ENCODE peak calls at places on chromosomes 6 and 20, in nine cellular contexts. M is hepatocyte, J is OCI-LY7, A is GM23338, P is GM23248, Z is PC-3, N is neural progenitor cell, I is HCT116, F is SK-N-SH. U is an unnamed sample.

GRCh38 chr6:170135821-170136471 is 154.9 kb downstream of the DLL1 start:
- DNase-seq in M (no peak), J (no peak), A (no peak), P (no peak), Z (no peak), N (no peak), I (no peak), F (peak; percentile 39), U (no peak)

GRCh38 chr20:60966766-60967165 is 285.3 kb upstream of the CDH4 start:
- DNase-seq in M (no peak), J (no peak), A (no peak), P (no peak), Z (no peak), N (no peak), I (no peak), F (no peak), U (no peak)

GRCh38 chr20:12998046-12998445 is 10.7 kb upstream of the SPTLC3 start:
- DNase-seq in M (no peak), J (no peak), A (no peak), P (no peak), Z (no peak), N (no peak), I (no peak), F (no peak), U (no peak)

GRCh38 chr20:51739722-51740249 is 28.4 kb downstream of the ATP9A start:
- DNase-seq in M (no peak), J (no peak), A (no peak), P (no peak), Z (no peak), N (no peak), I (no peak), F (no peak), U (no peak)

GRCh38 chr6:107612762-107613415 is 123.0 kb downstream of the SOBP start:
- DNase-seq in M (no peak), J (no peak), A (no peak), P (no peak), Z (no peak), N (no peak), I (no peak), F (no peak), U (no peak)

GRCh38 chr6:5461365-5461764 is 200.1 kb downstream of the FARS2 start:
- DNase-seq in M (no peak), J (peak; percentile 18), A (no peak), P (no peak), Z (no peak), N (no peak), I (no peak), F (no peak), U (no peak)

GRCh38 chr20:63893999-63894357 is 948 bp upstream of the DNAJC5 start:
- DNase-seq in M (no peak), J (no peak), A (no peak), P (peak; percentile 53), Z (peak; percentile 14), N (peak; percentile 16), I (no peak), F (no peak), U (no peak)

GRCh38 chr6:11212625-11213024 is 19.8 kb downstream of the NEDD9 start:
- DNase-seq in M (no peak), J (no peak), A (no peak), P (peak; percentile 84), Z (peak; percentile 77), N (no peak), I (no peak), F (no peak), U (no peak)

GRCh38 chr6:36839819-36840379 is 655 bp upstream of the CPNE5 start:
- DNase-seq in M (peak; percentile 65), J (peak; percentile 11), A (peak; percentile 65), P (peak; percentile 67), Z (peak; percentile 22), N (peak; percentile 77), I (peak; percentile 4), F (peak; percentile 87), U (peak; percentile 31)

GRCh38 chr6:1286972-1287600 is 24.8 kb upstream of the FOXQ1 start:
- DNase-seq in M (peak; percentile 64), J (no peak), A (no peak), P (peak; percentile 94), Z (peak; percentile 82), N (no peak), I (peak; percentile 19), F (no peak), U (no peak)

GRCh38 chr6:19303381-19303780 is 533.8 kb upstream of the ID4 start:
- DNase-seq in M (no peak), J (no peak), A (no peak), P (peak; percentile 16), Z (no peak), N (no peak), I (no peak), F (no peak), U (peak; percentile 46)

GRCh38 chr6:19298422-19298821 is 538.7 kb upstream of the ID4 start:
- DNase-seq in M (no peak), J (no peak), A (peak; percentile 32), P (no peak), Z (no peak), N (no peak), I (no peak), F (no peak), U (no peak)

GRCh38 chr6:19297880-19298279 is 539.3 kb upstream of the ID4 start:
- DNase-seq in M (no peak), J (no peak), A (peak; percentile 25), P (no peak), Z (no peak), N (no peak), I (no peak), F (no peak), U (no peak)

GRCh38 chr6:19301980-19302379 is 535.2 kb upstream of the ID4 start:
- DNase-seq in M (no peak), J (no peak), A (no peak), P (peak; percentile 85), Z (peak; percentile 81), N (peak; percentile 40), I (no peak), F (no peak), U (no peak)
- TF ChIP-seq EZH2phosphoT487 in M (no peak), J (no peak), A (no peak), P (no peak), Z (no peak), N (no peak), I (no peak), F (no peak), U (no peak)

DNA sequence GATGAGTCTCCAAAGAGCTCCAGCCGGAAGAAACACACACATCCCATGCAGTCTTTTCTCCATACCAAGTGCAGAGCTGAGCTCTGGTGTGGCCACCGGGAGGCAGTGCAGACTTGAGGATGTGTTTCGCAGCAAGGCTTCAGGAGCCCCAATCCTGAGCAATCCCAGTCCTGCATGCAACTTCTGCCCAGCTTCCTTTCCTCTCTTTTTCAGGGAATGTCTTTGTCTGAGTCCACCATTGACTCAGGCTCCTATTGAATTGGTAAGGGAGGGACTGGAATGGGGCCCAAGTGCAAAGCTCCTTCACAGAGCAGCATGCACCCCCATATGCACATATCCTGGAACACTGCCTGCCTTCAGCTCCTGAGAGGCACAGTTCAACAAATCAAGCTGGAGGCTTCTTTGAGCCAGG is 50.5 kb upstream of the ASIP start:
- DNase-seq in M (peak; percentile 88), J (peak; percentile 76), A (peak; percentile 92), P (peak; percentile 93), Z (peak; percentile 84), N (peak; percentile 89), I (peak; percentile 67), F (peak; percentile 84), U (peak; percentile 57)
- TF ChIP-seq EZH2phosphoT487 in M (no peak), J (no peak), A (no peak), P (no peak), Z (no peak), N (no peak), I (no peak), F (no peak), U (no peak)

GRCh38 chr6:100404051-100404450 is 60.7 kb downstream of the SIM1 start:
- DNase-seq in M (no peak), J (no peak), A (no peak), P (no peak), Z (no peak), N (no peak), I (no peak), F (no peak), U (no peak)
- TF ChIP-seq EZH2phosphoT487 in M (no peak), J (no peak), A (no peak), P (no peak), Z (no peak), N (no peak), I (no peak), F (no peak), U (no peak)

GRCh38 chr6:165659945-165660862 is 2.8 kb downstream of the PDE10A start:
- DNase-seq in M (peak; percentile 36), J (no peak), A (peak; percentile 75), P (peak; percentile 32), Z (no peak), N (peak; percentile 71), I (no peak), F (peak; percentile 63), U (no peak)
- TF ChIP-seq EZH2phosphoT487 in M (peak; percentile 33), J (no peak), A (peak; percentile 36), P (no peak), Z (no peak), N (peak; percentile 45), I (no peak), F (no peak), U (no peak)

GRCh38 chr6:163288915-163289314 is 125.6 kb upstream of the QKI start:
- DNase-seq in M (no peak), J (no peak), A (no peak), P (no peak), Z (no peak), N (no peak), I (no peak), F (no peak), U (no peak)
- TF ChIP-seq EZH2phosphoT487 in M (no peak), J (no peak), A (no peak), P (no peak), Z (no peak), N (no peak), I (no peak), F (no peak), U (no peak)

GRCh38 chr6:30047220-30047619 is 13.8 kb upstream of the POLR1H start:
- DNase-seq in M (no peak), J (no peak), A (no peak), P (no peak), Z (no peak), N (no peak), I (no peak), F (no peak), U (no peak)
- TF ChIP-seq EZH2phosphoT487 in M (no peak), J (no peak), A (no peak), P (no peak), Z (no peak), N (no peak), I (no peak), F (no peak), U (no peak)

GRCh38 chr6:54801669-54802068 is 44.9 kb upstream of the FAM83B start:
- DNase-seq in M (peak; percentile 74), J (no peak), A (no peak), P (peak; percentile 58), Z (peak; percentile 80), N (no peak), I (peak; percentile 83), F (no peak), U (no peak)
- TF ChIP-seq EZH2phosphoT487 in M (no peak), J (no peak), A (no peak), P (no peak), Z (no peak), N (no peak), I (no peak), F (no peak), U (no peak)